ENCODE peak calls at places on chromosomes 1 and 21, in seven cellular contexts. N, J, C, E, D, X and G are unnamed samples.

GRCh38 chr1:37794372-37795339 is 1.0 kb downstream of the MANEAL start:
- DNase-seq in N (no peak), J (peak), C (no peak), E (no peak), D (peak), X (no peak), G (peak)

GRCh38 chr1:110440877-110441276 is 10.1 kb upstream of the PROK1 start:
- DNase-seq in N (no peak), J (no peak), C (no peak), E (no peak), D (no peak), X (no peak), G (peak)

GRCh38 chr1:205314986-205315618 is 6.4 kb downstream of the NUAK2 start:
- DNase-seq in N (no peak), J (no peak), C (no peak), E (no peak), D (no peak), X (no peak), G (no peak)

GRCh38 chr1:154859151-154859785 is 10.8 kb downstream of the KCNN3 start:
- DNase-seq in N (no peak), J (no peak), C (no peak), E (no peak), D (no peak), X (no peak), G (no peak)

GRCh38 chr1:9413143-9413876 is 120.6 kb downstream of the SPSB1 start:
- DNase-seq in N (peak), J (peak), C (no peak), E (peak), D (peak), X (no peak), G (peak)

GRCh38 chr1:156592158-156592909 is 758 bp downstream of the NAXE start:
- DNase-seq in N (no peak), J (no peak), C (no peak), E (no peak), D (no peak), X (no peak), G (no peak)

GRCh38 chr1:75855010-75855409 is 58.3 kb downstream of the MSH4 start:
- DNase-seq in N (no peak), J (no peak), C (no peak), E (peak), D (no peak), X (peak), G (no peak)

GRCh38 chr1:230340778-230341546 is 85.2 kb downstream of the PGBD5 start:
- DNase-seq in N (no peak), J (no peak), C (no peak), E (no peak), D (no peak), X (no peak), G (no peak)

GRCh38 chr21:17441370-17441769 is 71.5 kb upstream of the CXADR start:
- DNase-seq in N (no peak), J (no peak), C (no peak), E (no peak), D (no peak), X (peak), G (peak)

GRCh38 chr1:14689996-14690614 is 91.6 kb downstream of the KAZN start:
- DNase-seq in N (no peak), J (no peak), C (no peak), E (no peak), D (no peak), X (no peak), G (no peak)

GRCh38 chr1:64834734-64835133 is 89.9 kb downstream of the RAVER2 start:
- DNase-seq in N (no peak), J (no peak), C (no peak), E (no peak), D (no peak), X (no peak), G (no peak)

GRCh38 chr1:29621826-29622435 is 385.6 kb downstream of the PTPRU start:
- DNase-seq in N (no peak), J (no peak), C (no peak), E (no peak), D (no peak), X (no peak), G (no peak)

GRCh38 chr1:24926596-24927249 is 3.4 kb downstream of the RUNX3 start:
- DNase-seq in N (no peak), J (no peak), C (no peak), E (no peak), D (no peak), X (no peak), G (peak)

GRCh38 chr1:182317489-182318180 is 74.0 kb downstream of the GLUL start:
- DNase-seq in N (no peak), J (no peak), C (no peak), E (no peak), D (no peak), X (no peak), G (peak)

GRCh38 chr1:184189361-184189760 is 137.8 kb downstream of the TSEN15 start:
- DNase-seq in N (no peak), J (peak), C (no peak), E (no peak), D (no peak), X (no peak), G (no peak)

GRCh38 chr1:110677526-110677925 is 2.8 kb upstream of the KCNA3 start:
- DNase-seq in N (no peak), J (no peak), C (no peak), E (no peak), D (no peak), X (peak), G (peak)

GRCh38 chr1:114153621-114154145 is at the start of gene SYT6:
- DNase-seq in N (no peak), J (peak), C (no peak), E (no peak), D (peak), X (no peak), G (no peak)

GRCh38 chr1:20223106-20223505 is 36.8 kb upstream of the PLA2G2C start:
- DNase-seq in N (no peak), J (no peak), C (no peak), E (no peak), D (no peak), X (no peak), G (no peak)

GRCh38 chr1:206144605-206145004 is 27.4 kb upstream of the AVPR1B start:
- DNase-seq in N (no peak), J (no peak), C (no peak), E (no peak), D (no peak), X (no peak), G (no peak)

GRCh38 chr21:29078884-29079765 is 5.7 kb upstream of the CCT8 start:
- DNase-seq in N (peak), J (no peak), C (no peak), E (no peak), D (no peak), X (no peak), G (no peak)

GRCh38 chr1:75542818-75543570 is 67.9 kb downstream of the SLC44A5 start:
- DNase-seq in N (no peak), J (no peak), C (no peak), E (no peak), D (no peak), X (no peak), G (no peak)

GRCh38 chr1:1001057-1001630 is 1.2 kb upstream of the HES4 start:
- DNase-seq in N (no peak), J (peak), C (peak), E (no peak), D (no peak), X (no peak), G (no peak)

GRCh38 chr1:220579317-220579716 is 51.4 kb downstream of the MARK1 start:
- DNase-seq in N (no peak), J (no peak), C (no peak), E (no peak), D (no peak), X (no peak), G (no peak)

GRCh38 chr1:37495875-37496274 is 18.7 kb downstream of the MEAF6 start:
- DNase-seq in N (no peak), J (no peak), C (no peak), E (no peak), D (no peak), X (no peak), G (no peak)

GRCh38 chr1:175313672-175314225 is 121.2 kb upstream of the KIAA0040 start:
- DNase-seq in N (no peak), J (no peak), C (no peak), E (no peak), D (no peak), X (peak), G (no peak)

GRCh38 chr1:206508956-206509355 is 1.6 kb downstream of the RASSF5 start:
- DNase-seq in N (no peak), J (no peak), C (no peak), E (no peak), D (no peak), X (no peak), G (no peak)

GRCh38 chr1:3004285-3005205 is 16.7 kb upstream of the ACTRT2 start:
- DNase-seq in N (no peak), J (no peak), C (no peak), E (no peak), D (no peak), X (no peak), G (no peak)

GRCh38 chr1:47508900-47509488 is 71.2 kb downstream of the FOXD2 start:
- DNase-seq in N (no peak), J (peak), C (no peak), E (no peak), D (no peak), X (no peak), G (no peak)
- TF ChIP-seq JUND in N (no peak), J (no peak), C (no peak), E (no peak), D (no peak), X (no peak), G (no peak)

DNA sequence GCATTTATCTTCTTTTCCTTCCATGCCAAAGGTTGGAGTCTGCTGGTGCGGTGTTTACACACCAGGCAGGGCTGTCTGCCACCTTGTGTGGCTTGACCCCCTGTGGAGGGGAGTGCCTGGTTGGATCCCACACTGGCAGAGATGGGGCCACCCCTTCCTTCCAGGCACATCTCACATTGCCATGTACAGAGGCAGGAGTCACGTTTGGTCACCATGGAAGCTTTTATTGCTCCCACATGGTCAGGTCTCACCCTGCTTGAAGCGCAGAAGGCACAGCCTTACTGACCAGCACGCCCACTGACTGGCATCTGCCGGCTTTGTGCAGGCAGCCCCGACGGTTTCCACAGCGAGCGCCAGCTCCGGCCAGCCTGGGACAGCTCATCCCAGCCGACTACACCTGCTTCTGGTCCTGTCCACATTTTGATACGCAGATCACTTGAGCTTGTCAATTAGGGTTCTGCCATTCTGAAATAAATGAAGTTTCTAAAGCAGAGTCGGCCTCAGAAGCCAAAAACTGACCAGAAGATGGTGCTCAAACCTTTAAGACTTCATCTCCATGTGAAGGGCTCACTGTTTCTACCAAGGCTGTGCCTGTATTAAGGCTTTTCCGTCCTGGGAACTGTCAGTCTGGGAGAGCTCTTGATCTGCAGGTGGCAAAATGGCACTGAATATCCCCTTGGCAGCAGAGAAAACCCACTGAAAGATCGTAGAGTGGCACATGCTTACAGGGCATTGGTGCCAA is 35.6 kb upstream of the EPHA8 start:
- DNase-seq in N (no peak), J (peak), C (no peak), E (no peak), D (no peak), X (no peak), G (peak)
- TF ChIP-seq JUND in N (no peak), J (no peak), C (no peak), E (no peak), D (no peak), X (no peak), G (no peak)

DNA sequence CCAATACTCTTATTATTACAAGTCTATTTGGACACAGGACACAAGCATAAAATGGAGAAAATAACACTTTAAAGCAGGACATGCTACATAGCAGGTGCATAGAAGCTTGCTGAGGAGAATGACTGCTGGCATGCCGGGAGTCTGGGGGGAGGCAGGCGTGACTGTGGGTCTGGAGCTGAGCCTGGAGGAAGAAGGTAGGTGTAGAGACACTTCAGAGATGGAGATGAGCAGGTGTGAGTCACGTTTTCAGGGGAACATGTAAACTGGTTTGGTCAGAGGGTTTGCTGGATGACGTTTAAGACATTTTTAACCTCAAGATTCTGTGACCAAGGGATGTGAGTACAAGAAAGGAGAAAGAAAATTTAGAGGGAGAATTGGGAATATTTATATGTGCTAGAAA is 24.5 kb downstream of the OSCP1 start:
- DNase-seq in N (no peak), J (no peak), C (no peak), E (no peak), D (no peak), X (no peak), G (no peak)
- TF ChIP-seq JUND in N (no peak), J (no peak), C (no peak), E (no peak), D (no peak), X (no peak), G (no peak)

GRCh38 chr21:35265170-35265877 is 216.2 kb upstream of the RUNX1 start:
- DNase-seq in N (no peak), J (no peak), C (no peak), E (peak), D (no peak), X (no peak), G (no peak)
- TF ChIP-seq JUND in N (no peak), J (no peak), C (peak), E (peak), D (no peak), X (no peak), G (no peak)

GRCh38 chr21:36626791-36627190 is 72.1 kb upstream of the SIM2 start:
- DNase-seq in N (no peak), J (no peak), C (no peak), E (no peak), D (no peak), X (no peak), G (no peak)
- TF ChIP-seq JUND in N (no peak), J (no peak), C (no peak), E (no peak), D (no peak), X (no peak), G (no peak)

DNA sequence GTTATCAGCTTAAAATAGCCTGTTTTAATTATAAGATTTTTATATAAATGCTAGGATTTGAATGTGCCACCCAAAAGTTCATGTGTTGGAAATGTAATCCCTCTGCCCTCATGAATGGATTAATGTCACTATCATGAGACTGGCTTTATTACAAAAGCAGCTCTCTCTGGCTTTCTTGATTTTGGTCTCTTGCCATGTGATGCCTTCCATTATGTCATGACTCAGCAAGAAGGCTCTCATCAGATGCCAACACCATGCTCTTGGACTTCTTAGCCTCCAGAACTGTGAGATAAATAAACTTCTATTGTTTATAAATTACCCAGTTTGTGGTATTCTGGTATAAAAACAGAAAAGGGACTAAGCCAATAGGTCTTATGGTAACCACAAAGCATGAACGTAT is 6.9 kb upstream of the PRSS38 start:
- DNase-seq in N (no peak), J (no peak), C (no peak), E (no peak), D (no peak), X (no peak), G (no peak)
- TF ChIP-seq JUND in N (no peak), J (no peak), C (no peak), E (no peak), D (no peak), X (no peak), G (no peak)

DNA sequence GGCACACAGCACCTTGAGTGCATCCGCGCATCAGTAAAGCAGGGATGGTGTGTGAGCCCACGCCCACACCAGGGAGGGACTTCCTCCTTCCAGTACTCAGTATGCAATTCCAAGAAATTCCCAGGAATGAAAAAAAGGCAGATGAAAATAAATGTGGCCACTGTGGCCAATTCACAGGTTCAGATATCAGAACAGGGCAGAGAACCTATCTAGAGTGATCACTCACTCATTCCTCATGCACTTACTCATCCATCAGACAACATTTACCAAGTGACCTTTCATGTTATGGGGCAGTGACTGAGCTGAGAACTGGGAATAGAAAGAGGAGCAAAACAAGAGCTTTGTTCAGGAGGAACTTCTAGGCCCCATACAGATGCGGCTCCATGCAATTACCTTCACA is 113.7 kb downstream of the ZSCAN20 start:
- DNase-seq in N (no peak), J (no peak), C (no peak), E (peak), D (no peak), X (peak), G (no peak)
- TF ChIP-seq JUND in N (no peak), J (no peak), C (no peak), E (peak), D (no peak), X (no peak), G (no peak)

GRCh38 chr1:69305621-69306020 is 262.1 kb upstream of the LRRC7 start:
- DNase-seq in N (no peak), J (no peak), C (no peak), E (peak), D (peak), X (peak), G (no peak)
- TF ChIP-seq JUND in N (no peak), J (no peak), C (no peak), E (no peak), D (no peak), X (no peak), G (no peak)